ENCODE peak calls at places on chromosomes 7 and 10, in six cellular contexts. Y is midbrain; T is cardiac septum; S is stimulated activated CD4-positive, alpha-beta T cell treated with anti-CD3 and anti-CD28 coated beads, Interleukin-2, amount 100 ng/mL, for 24 hours; K is activated CD4-positive, CD25-positive, alpha-beta regulatory T cell treated with anti-CD3 and anti-CD28 coated beads, Interleukin-2, amount 50 U/mL, for 72 hours; R is NCI-H774. M is an unnamed sample.

GRCh38 chr10:70497120-70497545 is 18.6 kb downstream of the PALD1 start:
- DNase-seq in Y (no peak), T (no peak), S (no peak), K (no peak), R (no peak), M (no peak)

GRCh38 chr7:75534727-75535307 is 42.7 kb downstream of the SPDYE5 start:
- DNase-seq in Y (no peak), T (no peak), S (no peak), K (no peak), R (no peak), M (peak)

GRCh38 chr7:129898502-129899160 is 54.1 kb downstream of the UBE2H start:
- DNase-seq in Y (no peak), T (no peak), S (no peak), K (no peak), R (no peak), M (no peak)

GRCh38 chr10:118903251-118903650 is 126.3 kb upstream of the NANOS1 start:
- DNase-seq in Y (no peak), T (no peak), S (no peak), K (no peak), R (no peak), M (no peak)

GRCh38 chr10:8312861-8313260 is 258.4 kb downstream of the GATA3 start:
- DNase-seq in Y (no peak), T (no peak), S (no peak), K (no peak), R (no peak), M (no peak)

GRCh38 chr7:130481898-130482297 is 10.0 kb upstream of the MEST start:
- DNase-seq in Y (no peak), T (no peak), S (no peak), K (no peak), R (no peak), M (no peak)

GRCh38 chr10:76647276-76647675 is 990.3 kb downstream of the KCNMA1 start:
- DNase-seq in Y (no peak), T (no peak), S (no peak), K (no peak), R (no peak), M (no peak)

GRCh38 chr7:50355817-50356178 is 51.3 kb downstream of the IKZF1 start:
- DNase-seq in Y (no peak), T (no peak), S (no peak), K (no peak), R (no peak), M (no peak)

GRCh38 chr7:64877714-64878610 is 25.1 kb upstream of the ZNF273 start:
- DNase-seq in Y (no peak), T (peak), S (no peak), K (no peak), R (no peak), M (no peak)